ENCODE peak calls at places on chromosome 21, in ten cellular contexts. J, G, M, F, Q, N, K, I, L and C are unnamed samples.

GRCh38 chr21:31334648-31335121 is 9.4 kb downstream of the TIAM1 start:
- DNase-seq in J (no peak), G (no peak), M (no peak), F (no peak), Q (no peak), N (peak; percentile 95), K (peak; percentile 87), I (no peak), L (peak; percentile 61), C (no peak)

GRCh38 chr21:35410656-35411055 is 361.6 kb upstream of the RUNX1 start:
- DNase-seq in J (no peak), G (no peak), M (no peak), F (no peak), Q (no peak), N (no peak), K (no peak), I (no peak), L (no peak), C (no peak)

GRCh38 chr21:39676054-39676771 is 63.5 kb downstream of the B3GALT5 start:
- DNase-seq in J (no peak), G (peak; percentile 41), M (no peak), F (no peak), Q (no peak), N (peak; percentile 98), K (peak; percentile 100), I (no peak), L (peak; percentile 78), C (no peak)

GRCh38 chr21:45981154-45981606 is 390 bp upstream of the COL6A1 start:
- DNase-seq in J (peak; percentile 93), G (peak; percentile 85), M (peak; percentile 74), F (peak; percentile 84), Q (peak; percentile 57), N (peak; percentile 40), K (peak; percentile 66), I (peak; percentile 86), L (peak; percentile 88), C (peak; percentile 63)

GRCh38 chr21:44890338-44890931 is 16.9 kb upstream of the PTTG1IP start:
- DNase-seq in J (no peak), G (no peak), M (no peak), F (peak; percentile 15), Q (no peak), N (no peak), K (no peak), I (no peak), L (no peak), C (no peak)

GRCh38 chr21:34567574-34567973 is 47.3 kb downstream of the RCAN1 start:
- DNase-seq in J (no peak), G (no peak), M (no peak), F (no peak), Q (no peak), N (no peak), K (no peak), I (no peak), L (no peak), C (no peak)

GRCh38 chr21:35178812-35179211 is 129.7 kb upstream of the RUNX1 start:
- DNase-seq in J (no peak), G (no peak), M (no peak), F (no peak), Q (no peak), N (no peak), K (no peak), I (no peak), L (peak; percentile 69), C (no peak)

GRCh38 chr21:39176312-39176711 is 6.9 kb downstream of the PSMG1 start:
- DNase-seq in J (no peak), G (no peak), M (no peak), F (no peak), Q (no peak), N (no peak), K (peak; percentile 32), I (no peak), L (peak; percentile 16), C (no peak)

GRCh38 chr21:45631540-45631939 is 12.0 kb upstream of the PCBP3 start:
- DNase-seq in J (no peak), G (no peak), M (no peak), F (no peak), Q (no peak), N (no peak), K (no peak), I (no peak), L (no peak), C (no peak)

GRCh38 chr21:35249636-35250035 is 200.5 kb upstream of the RUNX1 start:
- DNase-seq in J (no peak), G (no peak), M (no peak), F (no peak), Q (no peak), N (no peak), K (no peak), I (no peak), L (no peak), C (no peak)

GRCh38 chr21:42164064-42164789 is 54.7 kb upstream of the ABCG1 start:
- DNase-seq in J (peak; percentile 29), G (peak; percentile 82), M (peak; percentile 59), F (peak; percentile 53), Q (peak; percentile 32), N (no peak), K (peak; percentile 27), I (no peak), L (no peak), C (no peak)

GRCh38 chr21:17585875-17586450 is 26.7 kb downstream of the BTG3 start:
- DNase-seq in J (peak; percentile 28), G (peak; percentile 11), M (no peak), F (no peak), Q (peak; percentile 74), N (peak; percentile 13), K (peak; percentile 66), I (peak; percentile 34), L (peak; percentile 36), C (peak; percentile 52)

GRCh38 chr21:46634966-46635323 is 529 bp upstream of the PRMT2 start:
- DNase-seq in J (peak; percentile 73), G (peak; percentile 74), M (no peak), F (no peak), Q (peak; percentile 90), N (peak; percentile 72), K (peak; percentile 70), I (peak; percentile 82), L (peak; percentile 87), C (peak; percentile 66)

GRCh38 chr21:42868196-42868595 is 11.1 kb downstream of the WDR4 start:
- DNase-seq in J (no peak), G (no peak), M (no peak), F (no peak), Q (no peak), N (no peak), K (no peak), I (no peak), L (no peak), C (no peak)

GRCh38 chr21:40841524-40842196 is 5.3 kb downstream of the DSCAM start:
- DNase-seq in J (no peak), G (peak; percentile 47), M (peak; percentile 63), F (no peak), Q (no peak), N (peak; percentile 92), K (peak; percentile 94), I (no peak), L (peak; percentile 40), C (no peak)

GRCh38 chr21:27393726-27394125 is 426.8 kb upstream of the ADAMTS5 start:
- DNase-seq in J (no peak), G (no peak), M (no peak), F (no peak), Q (no peak), N (no peak), K (no peak), I (no peak), L (no peak), C (no peak)

GRCh38 chr21:33514234-33514633 is 22.7 kb upstream of the DNAJC28 start:
- DNase-seq in J (no peak), G (no peak), M (no peak), F (no peak), Q (no peak), N (no peak), K (no peak), I (peak; percentile 17), L (no peak), C (no peak)

GRCh38 chr21:45020629-45021427 is 53.6 kb upstream of the ADARB1 start:
- DNase-seq in J (no peak), G (no peak), M (no peak), F (peak; percentile 24), Q (no peak), N (no peak), K (no peak), I (no peak), L (no peak), C (no peak)

GRCh38 chr21:41664881-41665765 is 101.7 kb downstream of the RIPK4 start:
- DNase-seq in J (no peak), G (peak; percentile 25), M (no peak), F (no peak), Q (no peak), N (no peak), K (no peak), I (no peak), L (peak; percentile 68), C (no peak)

GRCh38 chr21:39904457-39904856 is 37.2 kb downstream of the PCP4 start:
- DNase-seq in J (no peak), G (no peak), M (no peak), F (no peak), Q (no peak), N (no peak), K (no peak), I (no peak), L (no peak), C (no peak)

GRCh38 chr21:45974073-45975016 is 7.2 kb upstream of the COL6A1 start:
- DNase-seq in J (peak; percentile 64), G (no peak), M (peak; percentile 62), F (peak; percentile 69), Q (no peak), N (no peak), K (peak; percentile 33), I (no peak), L (peak; percentile 84), C (peak; percentile 75)

GRCh38 chr21:38675450-38675849 is 130.3 kb upstream of the ETS2 start:
- DNase-seq in J (no peak), G (no peak), M (no peak), F (no peak), Q (no peak), N (no peak), K (no peak), I (no peak), L (no peak), C (no peak)

GRCh38 chr21:46624050-46624449 is 11.4 kb upstream of the PRMT2 start:
- DNase-seq in J (no peak), G (no peak), M (no peak), F (no peak), Q (no peak), N (no peak), K (no peak), I (no peak), L (no peak), C (no peak)

GRCh38 chr21:41479686-41480085 is 28.3 kb downstream of the TMPRSS2 start:
- DNase-seq in J (no peak), G (no peak), M (no peak), F (no peak), Q (no peak), N (no peak), K (peak; percentile 32), I (no peak), L (no peak), C (no peak)

GRCh38 chr21:35204850-35205564 is 155.9 kb upstream of the RUNX1 start:
- DNase-seq in J (no peak), G (peak; percentile 88), M (peak; percentile 7), F (peak; percentile 72), Q (peak; percentile 83), N (peak; percentile 91), K (peak; percentile 54), I (peak; percentile 89), L (peak; percentile 97), C (peak; percentile 78)

GRCh38 chr21:28160378-28160777 is 832.3 kb downstream of the LTN1 start:
- DNase-seq in J (no peak), G (no peak), M (no peak), F (peak; percentile 19), Q (no peak), N (no peak), K (no peak), I (no peak), L (no peak), C (no peak)

GRCh38 chr21:45996311-45997204 is 15.0 kb downstream of the COL6A1 start:
- DNase-seq in J (no peak), G (peak; percentile 2), M (peak; percentile 2), F (no peak), Q (no peak), N (no peak), K (no peak), I (no peak), L (no peak), C (no peak)

GRCh38 chr21:45892156-45892919 is 89.2 kb upstream of the COL6A1 start:
- DNase-seq in J (no peak), G (no peak), M (no peak), F (peak; percentile 1), Q (no peak), N (no peak), K (no peak), I (no peak), L (no peak), C (no peak)